ENCODE peak calls at places on chromosome 6, in five cellular contexts. P, M, X, Z and R are unnamed samples.

GRCh38 chr6:79670789-79671188 is 39.7 kb downstream of the SH3BGRL2 start:
- DNase-seq in X (peak; percentile 99), P (no peak), Z (no peak), M (no peak), R (no peak)

GRCh38 chr6:22926613-22927348 is 357.4 kb downstream of the HDGFL1 start:
- DNase-seq in M (no peak), Z (no peak), P (no peak), X (no peak), R (no peak)

GRCh38 chr6:140283197-140283596 is 908.7 kb upstream of the CITED2 start:
- DNase-seq in P (no peak), X (no peak), M (no peak), Z (no peak), R (no peak)

GRCh38 chr6:112332274-112332673 is 14.9 kb upstream of the RFPL4B start:
- DNase-seq in Z (peak; percentile 34), P (no peak), X (no peak), M (no peak), R (no peak)

GRCh38 chr6:169965657-169966311 is 214.4 kb downstream of the ERMARD start:
- DNase-seq in Z (no peak), M (no peak), X (no peak), P (no peak), R (no peak)

GRCh38 chr6:132813173-132813856 is 1.1 kb upstream of the RPS12 start:
- DNase-seq in M (peak; percentile 67), X (peak; percentile 63), Z (peak; percentile 50), P (peak; percentile 12), R (no peak)

GRCh38 chr6:141667580-141668309 is 465.0 kb upstream of the GJE1 start:
- DNase-seq in M (no peak), P (no peak), Z (no peak), X (no peak), R (no peak)

GRCh38 chr6:4397307-4397706 is 261.9 kb upstream of the ECI2 start:
- DNase-seq in Z (no peak), M (no peak), P (no peak), X (no peak), R (no peak)